ENCODE peak calls at places on chromosome 18, in four cellular contexts. J, D, E and W are unnamed samples.
A peak's percentile ranks its signal among the peaks of the same experiment; 100 is the strongest.

GRCh38 chr18:80157708-80158343 is 48.8 kb downstream of the ADNP2 start:
- DNase-seq in J (peak; percentile 21), D (peak; percentile 57), E (peak; percentile 82), W (peak; percentile 73)

GRCh38 chr18:79924814-79925655 is 26.4 kb downstream of the SLC66A2 start:
- DNase-seq in J (no peak), D (no peak), E (no peak), W (no peak)

GRCh38 chr18:77039196-77040140 is 93.1 kb downstream of the MBP start:
- DNase-seq in J (no peak), D (no peak), E (no peak), W (no peak)

GRCh38 chr18:48790226-48790863 is 160.4 kb downstream of the SMAD7 start:
- DNase-seq in J (no peak), D (no peak), E (no peak), W (no peak)

GRCh38 chr18:22180722-22181121 is 11.3 kb downstream of the GATA6 start:
- DNase-seq in J (no peak), D (no peak), E (no peak), W (no peak)

GRCh38 chr18:12060182-12060870 is 33.3 kb upstream of the ANKRD62 start:
- DNase-seq in J (peak; percentile 21), D (no peak), E (no peak), W (no peak)

GRCh38 chr18:79197531-79197930 is 128.3 kb downstream of the ATP9B start:
- DNase-seq in J (no peak), D (no peak), E (no peak), W (no peak)

GRCh38 chr18:44130365-44130942 is 550.2 kb upstream of the SETBP1 start:
- DNase-seq in J (peak; percentile 3), D (peak; percentile 10), E (no peak), W (peak; percentile 38)

GRCh38 chr18:76708036-76708726 is 114.2 kb upstream of the ZNF236 start:
- DNase-seq in J (no peak), D (no peak), E (no peak), W (no peak)

GRCh38 chr18:21183670-21184069 is 58.4 kb upstream of the GREB1L start:
- DNase-seq in J (no peak), D (peak; percentile 10), E (no peak), W (peak; percentile 10)

GRCh38 chr18:7921938-7922587 is 354.9 kb downstream of the PTPRM start:
- DNase-seq in J (peak; percentile 26), D (peak; percentile 76), E (no peak), W (no peak)

GRCh38 chr18:69590150-69590549 is 189.5 kb downstream of the DOK6 start:
- DNase-seq in J (no peak), D (no peak), E (no peak), W (no peak)

GRCh38 chr18:58895385-58895784 is 30.7 kb downstream of the ZNF532 start:
- DNase-seq in J (no peak), D (no peak), E (no peak), W (no peak)
- H3K4me1 ChIP-seq in J (peaks cover 46% of the 10 kb centered on the region), D (no peaks in the 10 kb centered on the region), E (no peaks in the 10 kb centered on the region), W (no peaks in the 10 kb centered on the region)

GRCh38 chr18:13260927-13261471 is 42.4 kb downstream of the LDLRAD4 start:
- DNase-seq in J (no peak), D (no peak), E (no peak), W (no peak)
- H3K27ac ChIP-seq in J (no peak overlapping the region), D (no peak overlapping the region), E (no peak overlapping the region), W (no peak overlapping the region)

GRCh38 chr18:68418226-68418868 is 296.6 kb downstream of the TMX3 start:
- DNase-seq in J (no peak), D (no peak), E (no peak), W (no peak)
- H3K4me1 ChIP-seq in J (no peaks in the 10 kb centered on the region), D (no peaks in the 10 kb centered on the region), E (no peaks in the 10 kb centered on the region), W (no peaks in the 10 kb centered on the region)

GRCh38 chr18:54561864-54562263 is 29.2 kb upstream of the DYNAP start:
- DNase-seq in J (no peak), D (no peak), E (no peak), W (no peak)
- H3K27ac ChIP-seq in J (no peak overlapping the region), D (no peak overlapping the region), E (no peak overlapping the region), W (no peak overlapping the region)

DNA sequence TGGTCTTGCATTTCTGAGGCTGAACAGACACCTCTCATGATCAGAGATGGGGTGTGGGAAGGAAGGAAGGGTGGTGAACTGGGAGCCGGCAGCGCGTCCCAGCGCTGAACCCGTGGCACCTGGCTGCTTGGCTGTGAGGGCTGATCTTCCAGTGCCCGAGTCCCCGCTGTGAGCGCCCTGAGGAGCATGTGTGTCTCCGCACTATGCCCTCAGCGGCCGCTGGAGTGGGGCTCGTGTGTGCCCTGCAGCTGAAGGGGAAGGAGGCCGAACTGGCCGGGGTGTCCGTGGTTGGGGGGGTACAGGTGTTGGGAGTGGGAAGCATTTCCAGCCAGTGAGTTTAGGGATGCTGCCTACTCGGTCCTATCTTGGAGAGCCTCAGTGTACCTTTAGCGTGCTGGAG is 82.2 kb downstream of the LDLRAD4 start:
- DNase-seq in J (no peak), D (no peak), E (no peak), W (no peak)
- H3K4me1 ChIP-seq in J (no peaks in the 10 kb centered on the region), D (no peaks in the 10 kb centered on the region), E (no peaks in the 10 kb centered on the region), W (no peaks in the 10 kb centered on the region)

GRCh38 chr18:72985686-72986085 is 117.9 kb upstream of the NETO1 start:
- DNase-seq in J (no peak), D (no peak), E (no peak), W (no peak)
- H3K27ac ChIP-seq in J (no peak overlapping the region), D (no peak overlapping the region), E (no peak overlapping the region), W (no peak overlapping the region)